ENCODE peak calls at places on chromosomes 16 and 17, in seven cellular contexts. H is upper lobe of right lung; E is CD8-positive, alpha-beta T cell; P is transverse colon; F is neuronal stem cell; I is A673; W is vagina. U is an unnamed sample.

GRCh38 chr16:48611329-48612137 is 1.6 kb upstream of the N4BP1 start:
- DNase-seq in F (no peak), W (peak; percentile 86), H (no peak), I (no peak), P (peak; percentile 67), E (peak; percentile 70), U (peak; percentile 58)

GRCh38 chr16:4138735-4139134 is 22.5 kb upstream of the ADCY9 start:
- DNase-seq in W (no peak), F (no peak), I (no peak), E (no peak), H (no peak), P (no peak), U (no peak)

GRCh38 chr17:77214743-77215142 is 74.0 kb downstream of the SEC14L1 start:
- DNase-seq in I (peak; percentile 54), F (no peak), H (no peak), P (peak; percentile 40), W (no peak), E (no peak), U (peak; percentile 67)

GRCh38 chr17:29176500-29177351 is 3.5 kb downstream of the MYO18A start:
- DNase-seq in F (peak; percentile 41), E (no peak), H (peak; percentile 87), W (no peak), P (peak; percentile 82), I (peak; percentile 49), U (no peak)

GRCh38 chr17:50267074-50267841 is 7.0 kb upstream of the TMEM92 start:
- DNase-seq in P (peak; percentile 4), F (no peak), E (no peak), W (peak; percentile 86), I (no peak), H (peak; percentile 59), U (peak; percentile 60)

GRCh38 chr17:2950846-2951245 is 112.6 kb downstream of the OR1D5 start:
- DNase-seq in F (no peak), H (peak; percentile 50), E (no peak), P (no peak), W (no peak), I (no peak), U (peak; percentile 46)

GRCh38 chr17:2705263-2705662 is 6.3 kb downstream of the CLUH start:
- DNase-seq in P (no peak), I (no peak), F (no peak), E (no peak), H (no peak), W (no peak), U (peak; percentile 18)

GRCh38 chr17:4407216-4407615 is 26.5 kb upstream of the SPNS3 start:
- DNase-seq in W (no peak), H (no peak), I (no peak), F (no peak), E (no peak), P (no peak), U (no peak)

GRCh38 chr17:5234645-5235576 is at the start of gene SCIMP:
- DNase-seq in H (peak; percentile 79), E (no peak), P (peak; percentile 40), W (no peak), I (no peak), F (no peak), U (peak; percentile 85)

GRCh38 chr16:11135167-11135973 is 120.6 kb downstream of the SOCS1 start:
- DNase-seq in I (no peak), E (no peak), P (no peak), F (no peak), W (no peak), H (no peak), U (no peak)

GRCh38 chr17:19357351-19358140 is 5.0 kb downstream of the B9D1 start:
- DNase-seq in I (no peak), H (no peak), P (no peak), W (no peak), E (no peak), F (no peak), U (peak; percentile 23)

GRCh38 chr16:84836234-84836647 is 16.5 kb downstream of the CRISPLD2 start:
- DNase-seq in F (peak; percentile 51), P (peak; percentile 73), W (no peak), I (peak; percentile 15), E (no peak), H (no peak), U (peak; percentile 93)

GRCh38 chr17:79950306-79950705 is 85.4 kb downstream of the TBC1D16 start:
- DNase-seq in H (peak; percentile 61), W (no peak), P (no peak), E (no peak), F (peak; percentile 59), I (no peak), U (peak; percentile 41)

GRCh38 chr17:35531170-35531569 is 6.3 kb downstream of the SLFN12L start:
- DNase-seq in H (no peak), F (no peak), P (no peak), E (no peak), I (no peak), W (no peak), U (no peak)

GRCh38 chr17:57636985-57637667 is 108.0 kb downstream of the CCDC182 start:
- DNase-seq in H (no peak), W (no peak), F (no peak), E (no peak), I (no peak), P (peak; percentile 25), U (no peak)
- H3K4me1 ChIP-seq in H (no peaks in the 10 kb centered on the region), W (no peaks in the 10 kb centered on the region), F (no peaks in the 10 kb centered on the region), E (no peaks in the 10 kb centered on the region), I (no peaks in the 10 kb centered on the region), P (no peaks in the 10 kb centered on the region), U (no peaks in the 10 kb centered on the region)

DNA sequence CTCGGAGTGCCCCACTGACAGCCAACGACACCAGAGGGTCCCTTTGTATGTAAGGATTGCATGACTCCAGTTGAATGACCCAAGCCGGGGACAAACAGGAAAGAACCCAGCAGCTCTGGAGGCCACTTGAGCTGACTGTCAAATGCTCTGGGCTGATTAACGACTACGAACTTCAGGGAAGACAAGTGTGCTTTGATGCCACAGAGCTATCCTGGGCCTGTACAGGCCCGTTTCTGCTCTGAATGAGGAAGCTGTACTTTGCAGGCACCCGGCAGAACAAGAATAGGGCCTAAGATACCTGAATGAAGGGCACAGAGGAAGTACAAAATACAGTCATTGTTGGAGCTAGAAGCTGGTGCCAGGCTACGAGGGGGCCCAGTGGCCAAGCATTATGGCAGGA is 404.5 kb downstream of the SLC39A11 start:
- DNase-seq in F (no peak), H (no peak), I (peak; percentile 15), P (no peak), E (no peak), W (no peak), U (no peak)
- H3K4me3 ChIP-seq in F (no peak overlapping the region), H (no peak overlapping the region), I (no peak overlapping the region), P (no peak overlapping the region), E (no peak overlapping the region), W (no peak overlapping the region), U (no peak overlapping the region)

GRCh38 chr17:8117980-8118768 is at the start of gene ALOXE3:
- DNase-seq in P (peak; percentile 55), H (no peak), F (peak; percentile 40), I (peak; percentile 56), W (peak; percentile 95), E (no peak), U (no peak)
- H3K4me1 ChIP-seq in P (peaks cover 28% of the 10 kb centered on the region), H (peaks cover 46% of the 10 kb centered on the region), F (peaks cover 17% of the 10 kb centered on the region), I (no peaks in the 10 kb centered on the region), W (peaks cover 49% of the 10 kb centered on the region), E (peaks cover 38% of the 10 kb centered on the region), U (no peaks in the 10 kb centered on the region)

DNA sequence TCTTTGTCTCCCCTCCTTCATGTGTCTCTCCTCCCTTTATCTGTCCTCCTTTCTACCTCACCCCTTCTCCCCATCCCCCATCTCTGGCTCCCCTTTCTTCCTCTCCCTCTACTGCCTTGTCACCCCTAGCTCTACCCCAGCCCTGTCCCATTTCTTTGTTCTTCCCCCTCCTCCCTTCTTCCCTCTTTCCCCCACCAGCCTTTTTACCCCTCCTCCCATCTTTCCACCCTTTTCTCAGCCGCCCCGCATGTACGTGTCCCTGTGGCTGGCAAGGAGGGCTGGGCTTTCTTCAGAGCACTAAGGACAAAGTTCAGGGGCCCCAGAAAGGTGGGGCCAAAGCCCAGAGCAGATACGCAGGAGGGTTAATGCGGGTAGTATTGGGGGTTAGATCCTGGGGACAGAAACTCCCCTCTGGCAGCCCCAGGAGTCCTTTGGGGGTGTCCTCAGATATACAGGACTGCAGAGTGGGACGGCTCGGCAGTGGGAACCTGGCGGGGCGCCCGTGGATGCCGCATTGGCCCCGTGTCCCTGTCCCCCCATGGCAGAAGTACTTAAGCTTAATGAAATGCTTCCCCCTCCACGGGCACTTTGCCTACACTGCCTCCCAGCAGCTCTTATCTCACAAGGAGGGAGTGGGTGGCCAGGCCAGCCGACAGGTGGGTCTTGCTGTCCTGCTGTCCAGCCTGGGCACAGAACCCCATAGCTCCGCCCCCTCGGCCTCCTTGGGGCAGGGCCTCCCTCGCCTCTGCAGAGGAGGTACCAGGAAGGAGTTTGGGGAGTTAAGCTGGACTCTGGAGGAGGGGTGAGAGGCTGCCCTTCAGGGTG is 8.3 kb downstream of the THRA start:
- DNase-seq in P (peak; percentile 88), E (no peak), F (no peak), W (no peak), H (peak; percentile 93), I (no peak), U (no peak)
- H3K4me3 ChIP-seq in P (no peak overlapping the region), E (no peak overlapping the region), F (no peak overlapping the region), W (peak overlapping the region; percentile 51), H (peak overlapping the region; percentile 29), I (no peak overlapping the region), U (no peak overlapping the region)

GRCh38 chr17:7490144-7490543 is 6.0 kb downstream of the POLR2A start:
- DNase-seq in F (no peak), P (no peak), H (no peak), W (no peak), I (no peak), E (no peak), U (no peak)
- H3K4me1 ChIP-seq in F (peaks cover 12% of the 10 kb centered on the region), P (peaks cover 21% of the 10 kb centered on the region), H (peaks cover 38% of the 10 kb centered on the region), W (peaks cover 88% of the 10 kb centered on the region), I (peaks cover 23% of the 10 kb centered on the region), E (peaks cover 51% of the 10 kb centered on the region), U (peaks cover 7% of the 10 kb centered on the region)

GRCh38 chr17:10216213-10216982 is 18.0 kb upstream of the GAS7 start:
- DNase-seq in F (no peak), I (no peak), H (no peak), E (no peak), P (no peak), W (no peak), U (no peak)
- H3K4me3 ChIP-seq in F (no peak overlapping the region), I (no peak overlapping the region), H (no peak overlapping the region), E (no peak overlapping the region), P (no peak overlapping the region), W (no peak overlapping the region), U (no peak overlapping the region)

DNA sequence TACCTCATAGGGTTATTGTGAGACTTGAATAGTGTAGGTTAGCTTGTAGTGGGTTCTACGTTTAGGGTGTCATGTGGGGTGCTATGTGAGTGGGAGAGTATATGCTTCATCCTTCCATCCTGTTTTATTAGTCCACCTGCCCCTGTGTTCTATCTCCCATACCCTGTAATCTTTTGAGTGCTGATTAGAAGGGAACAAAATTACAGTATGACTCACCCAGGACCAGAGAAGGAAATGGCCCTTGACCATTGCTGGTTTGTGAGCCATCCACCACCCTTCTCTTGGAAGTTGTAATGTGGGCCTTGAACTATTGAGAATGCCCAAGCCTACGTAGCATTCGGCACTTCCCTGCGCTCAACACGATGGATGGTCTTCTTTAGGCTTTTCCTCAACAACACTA is 17.1 kb downstream of the SAP30BP start:
- DNase-seq in E (no peak), I (no peak), P (no peak), W (no peak), F (no peak), H (no peak), U (no peak)
- H3K4me1 ChIP-seq in E (peaks cover 17% of the 10 kb centered on the region), I (no peaks in the 10 kb centered on the region), P (peaks cover 22% of the 10 kb centered on the region), W (peaks cover 69% of the 10 kb centered on the region), F (no peaks in the 10 kb centered on the region), H (peaks cover 56% of the 10 kb centered on the region), U (no peaks in the 10 kb centered on the region)